ENCODE peak calls at places on chromosomes 13 and 19, in nine cellular contexts. One of them, this sample, is unnamed.

GRCh38 chr19:30171795-30172642 is 200.2 kb upstream of the ZNF536 start:
- DNase-seq in transverse colon: no peak
- DNase-seq in prostate gland: no peak
- DNase-seq in spleen: peak
- DNase-seq in esophagus muscularis mucosa: peak
- DNase-seq in breast epithelium: no peak
- DNase-seq in suprapubic skin: no peak
- DNase-seq in HepG2: no peak
- DNase-seq in GM12878: no peak
- DNase-seq in this sample: no peak

GRCh38 chr19:6026390-6026897 is 48.5 kb upstream of the RANBP3 start:
- DNase-seq in transverse colon: no peak
- DNase-seq in prostate gland: no peak
- DNase-seq in spleen: no peak
- DNase-seq in esophagus muscularis mucosa: no peak
- DNase-seq in breast epithelium: no peak
- DNase-seq in suprapubic skin: peak
- DNase-seq in HepG2: no peak
- DNase-seq in GM12878: no peak
- DNase-seq in this sample: no peak

GRCh38 chr19:1999856-2000515 is 15.5 kb downstream of the BTBD2 start:
- DNase-seq in transverse colon: no peak
- DNase-seq in prostate gland: no peak
- DNase-seq in spleen: no peak
- DNase-seq in esophagus muscularis mucosa: no peak
- DNase-seq in breast epithelium: no peak
- DNase-seq in suprapubic skin: no peak
- DNase-seq in HepG2: no peak
- DNase-seq in GM12878: no peak
- DNase-seq in this sample: no peak

GRCh38 chr19:48239120-48239519 is 16.6 kb downstream of the CARD8 start:
- DNase-seq in transverse colon: no peak
- DNase-seq in prostate gland: no peak
- DNase-seq in spleen: no peak
- DNase-seq in esophagus muscularis mucosa: no peak
- DNase-seq in breast epithelium: no peak
- DNase-seq in suprapubic skin: no peak
- DNase-seq in HepG2: no peak
- DNase-seq in GM12878: no peak
- DNase-seq in this sample: no peak

GRCh38 chr13:76759877-76760276 is 126.3 kb downstream of the KCTD12 start:
- DNase-seq in transverse colon: no peak
- DNase-seq in prostate gland: no peak
- DNase-seq in spleen: no peak
- DNase-seq in esophagus muscularis mucosa: no peak
- DNase-seq in breast epithelium: no peak
- DNase-seq in suprapubic skin: no peak
- DNase-seq in HepG2: no peak
- DNase-seq in GM12878: no peak
- DNase-seq in this sample: no peak

GRCh38 chr19:10975374-10976036 is 14.7 kb downstream of the SMARCA4 start:
- DNase-seq in transverse colon: no peak
- DNase-seq in prostate gland: no peak
- DNase-seq in spleen: no peak
- DNase-seq in esophagus muscularis mucosa: no peak
- DNase-seq in breast epithelium: no peak
- DNase-seq in suprapubic skin: no peak
- DNase-seq in HepG2: no peak
- DNase-seq in GM12878: no peak
- DNase-seq in this sample: peak

GRCh38 chr19:13160557-13160956 is 10.3 kb downstream of the IER2 start:
- DNase-seq in transverse colon: no peak
- DNase-seq in prostate gland: no peak
- DNase-seq in spleen: no peak
- DNase-seq in esophagus muscularis mucosa: no peak
- DNase-seq in breast epithelium: no peak
- DNase-seq in suprapubic skin: no peak
- DNase-seq in HepG2: no peak
- DNase-seq in GM12878: no peak
- DNase-seq in this sample: no peak

GRCh38 chr13:35469781-35470380 is 6.6 kb downstream of the MAB21L1 start:
- DNase-seq in transverse colon: no peak
- DNase-seq in prostate gland: no peak
- DNase-seq in spleen: no peak
- DNase-seq in esophagus muscularis mucosa: no peak
- DNase-seq in breast epithelium: no peak
- DNase-seq in suprapubic skin: no peak
- DNase-seq in HepG2: no peak
- DNase-seq in GM12878: no peak
- DNase-seq in this sample: no peak

GRCh38 chr13:81686877-81687276 is 1346.0 kb upstream of the SPRY2 start:
- DNase-seq in transverse colon: no peak
- DNase-seq in prostate gland: no peak
- DNase-seq in spleen: no peak
- DNase-seq in esophagus muscularis mucosa: no peak
- DNase-seq in breast epithelium: no peak
- DNase-seq in suprapubic skin: no peak
- DNase-seq in HepG2: no peak
- DNase-seq in GM12878: no peak
- DNase-seq in this sample: no peak

GRCh38 chr13:96984061-96984508 is 10.2 kb downstream of the OXGR1 start:
- DNase-seq in transverse colon: peak
- DNase-seq in prostate gland: peak
- DNase-seq in spleen: peak
- DNase-seq in esophagus muscularis mucosa: no peak
- DNase-seq in breast epithelium: peak
- DNase-seq in suprapubic skin: no peak
- DNase-seq in HepG2: no peak
- DNase-seq in GM12878: peak
- DNase-seq in this sample: peak

GRCh38 chr13:30052127-30052526 is 201.7 kb upstream of the UBL3 start:
- DNase-seq in transverse colon: no peak
- DNase-seq in prostate gland: no peak
- DNase-seq in spleen: no peak
- DNase-seq in esophagus muscularis mucosa: peak
- DNase-seq in breast epithelium: no peak
- DNase-seq in suprapubic skin: no peak
- DNase-seq in HepG2: no peak
- DNase-seq in GM12878: no peak
- DNase-seq in this sample: no peak

GRCh38 chr13:47268270-47268669 is 371.4 kb upstream of the HTR2A start:
- DNase-seq in transverse colon: no peak
- DNase-seq in prostate gland: no peak
- DNase-seq in spleen: no peak
- DNase-seq in esophagus muscularis mucosa: no peak
- DNase-seq in breast epithelium: no peak
- DNase-seq in suprapubic skin: no peak
- DNase-seq in HepG2: no peak
- DNase-seq in GM12878: no peak
- DNase-seq in this sample: no peak

GRCh38 chr19:4740092-4740491 is 16.4 kb upstream of the DPP9 start:
- DNase-seq in transverse colon: no peak
- DNase-seq in prostate gland: no peak
- DNase-seq in spleen: no peak
- DNase-seq in esophagus muscularis mucosa: no peak
- DNase-seq in breast epithelium: no peak
- DNase-seq in suprapubic skin: no peak
- DNase-seq in HepG2: no peak
- DNase-seq in GM12878: no peak
- DNase-seq in this sample: no peak

DNA sequence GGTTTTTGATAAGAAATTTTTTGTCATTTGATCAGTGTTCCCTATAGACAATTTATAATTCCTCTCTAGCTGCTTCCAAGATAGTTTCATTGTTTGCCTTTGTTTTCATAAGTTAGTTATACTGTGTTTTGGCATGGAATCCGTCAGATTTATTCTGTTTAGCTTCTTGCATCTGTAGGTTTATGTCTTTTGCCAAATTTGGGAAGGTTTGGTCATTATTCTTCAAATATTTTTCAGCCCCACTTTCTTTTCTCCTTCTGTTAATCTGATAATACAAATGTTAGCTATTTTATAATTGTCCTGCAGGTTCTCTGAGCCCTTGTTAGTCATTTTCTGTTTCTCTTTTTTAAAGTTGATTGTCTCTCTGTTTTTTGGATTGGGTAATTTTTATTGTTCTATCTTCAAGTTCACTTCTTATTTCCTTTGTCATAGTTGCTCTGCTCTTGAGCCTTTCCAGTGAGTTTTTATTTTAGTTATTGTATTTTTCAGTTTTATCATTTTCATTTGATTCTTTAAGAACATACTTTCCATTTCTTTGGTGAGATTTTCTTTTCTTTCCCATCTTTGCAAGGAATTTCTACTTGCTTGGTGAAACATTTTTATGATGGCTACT is 5.9 kb upstream of the FCGBP start:
- DNase-seq in transverse colon: no peak
- DNase-seq in prostate gland: no peak
- DNase-seq in spleen: no peak
- DNase-seq in esophagus muscularis mucosa: no peak
- DNase-seq in breast epithelium: no peak
- DNase-seq in suprapubic skin: no peak
- DNase-seq in HepG2: no peak
- DNase-seq in GM12878: no peak
- DNase-seq in this sample: no peak
- H3K4me3 ChIP-seq in transverse colon: no peak
- H3K4me3 ChIP-seq in prostate gland: no peak
- H3K4me3 ChIP-seq in spleen: no peak
- H3K4me3 ChIP-seq in esophagus muscularis mucosa: no peak
- H3K4me3 ChIP-seq in breast epithelium: no peak
- H3K4me3 ChIP-seq in suprapubic skin: no peak
- H3K4me3 ChIP-seq in HepG2: no peak
- H3K4me3 ChIP-seq in GM12878: no peak
- H3K4me3 ChIP-seq in this sample: no peak

DNA sequence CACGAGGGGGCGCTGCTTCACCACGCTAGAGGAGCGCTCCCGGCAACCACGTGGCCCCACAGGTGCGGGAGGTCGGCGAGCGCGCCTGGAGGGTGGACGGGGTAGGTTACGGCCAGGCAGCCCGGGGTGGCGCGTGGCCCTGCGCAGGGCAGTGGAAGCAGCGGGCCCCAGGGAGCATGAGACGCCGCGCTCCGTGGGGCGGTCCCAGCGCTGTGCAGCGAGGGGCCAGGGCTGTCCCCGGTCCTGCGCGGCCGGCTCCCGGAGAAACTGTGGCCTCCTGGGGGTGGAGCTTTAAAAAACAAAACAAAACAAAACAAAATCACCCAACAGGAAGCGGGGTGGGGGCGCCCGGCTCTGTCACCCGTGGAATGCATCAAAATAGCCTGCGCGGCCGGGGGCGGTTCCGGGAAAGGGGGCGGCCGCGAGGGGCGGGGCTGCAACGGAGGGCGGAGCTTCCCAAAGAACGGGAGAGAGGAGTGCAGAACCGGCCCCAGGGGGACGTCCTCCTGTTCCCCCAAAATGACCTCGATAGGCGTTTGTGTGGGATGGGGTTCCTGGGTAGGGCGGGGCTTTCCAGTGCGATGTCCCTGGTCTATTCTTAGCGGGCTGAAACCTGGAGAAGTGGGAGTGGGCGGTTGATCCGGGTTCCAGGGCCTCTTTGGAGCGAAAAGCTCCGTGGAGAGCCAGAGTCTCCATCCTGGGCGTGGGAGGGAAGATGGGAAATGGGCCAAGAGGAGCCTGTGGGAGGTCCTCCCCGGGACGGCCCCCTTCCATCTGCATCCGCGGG is 27.3 kb downstream of the NUMBL start:
- DNase-seq in transverse colon: peak
- DNase-seq in prostate gland: peak
- DNase-seq in spleen: peak
- DNase-seq in esophagus muscularis mucosa: peak
- DNase-seq in breast epithelium: peak
- DNase-seq in suprapubic skin: peak
- DNase-seq in HepG2: peak
- DNase-seq in GM12878: peak
- DNase-seq in this sample: peak
- TF ChIP-seq POLR2A in transverse colon: no peak
- TF ChIP-seq POLR2A in prostate gland: peak
- TF ChIP-seq POLR2A in spleen: no peak
- TF ChIP-seq POLR2A in esophagus muscularis mucosa: peak
- TF ChIP-seq POLR2A in breast epithelium: no peak
- TF ChIP-seq POLR2A in suprapubic skin: peak
- TF ChIP-seq POLR2A in HepG2: no peak
- TF ChIP-seq POLR2A in GM12878: peak
- TF ChIP-seq POLR2A in this sample: no peak

DNA sequence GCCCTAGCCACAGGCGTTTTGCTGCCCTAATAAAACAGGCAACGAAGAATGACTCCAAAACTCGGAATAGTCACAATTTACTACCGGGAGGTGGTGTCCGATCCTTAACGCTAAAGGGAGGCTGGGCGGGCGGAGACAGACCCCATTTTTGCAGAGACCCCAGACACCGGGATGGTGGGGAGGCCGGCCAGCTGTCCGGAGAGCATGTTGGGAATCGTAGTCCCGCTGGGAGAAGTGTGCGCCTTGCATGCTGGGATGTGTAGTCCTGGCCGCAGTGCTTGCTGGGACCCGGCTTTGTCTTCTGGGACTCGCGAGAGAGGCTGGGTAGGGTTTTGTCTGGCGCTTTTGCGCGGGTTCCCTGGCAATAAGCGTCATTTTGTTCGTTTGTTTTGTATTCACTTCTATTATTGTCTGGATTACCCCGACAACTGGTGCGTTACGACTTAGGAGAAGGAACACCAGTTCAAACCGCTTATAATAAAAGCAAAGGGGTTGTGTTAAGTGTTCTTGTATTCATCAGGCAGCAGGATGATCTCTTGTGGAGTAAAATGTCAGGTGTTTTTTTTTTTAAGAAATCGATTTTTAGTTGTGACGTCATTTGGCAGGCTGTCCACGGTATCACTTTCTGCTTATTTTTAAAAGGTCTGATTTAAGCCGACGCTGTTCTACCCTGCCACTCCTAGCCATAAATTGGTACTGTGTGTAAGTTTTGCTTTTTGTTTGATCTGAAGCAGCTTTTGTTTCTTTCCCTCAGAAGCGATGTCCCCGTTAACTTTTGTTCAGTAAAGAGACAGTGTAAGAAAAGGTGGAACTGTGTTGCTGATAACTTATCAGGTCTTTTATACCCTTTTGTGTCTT is 676 bp upstream of the HSPH1 start:
- DNase-seq in transverse colon: peak
- DNase-seq in prostate gland: peak
- DNase-seq in spleen: peak
- DNase-seq in esophagus muscularis mucosa: peak
- DNase-seq in breast epithelium: peak
- DNase-seq in suprapubic skin: peak
- DNase-seq in HepG2: peak
- DNase-seq in GM12878: peak
- DNase-seq in this sample: peak
- TF ChIP-seq POLR2AphosphoS5 in transverse colon: no peak
- TF ChIP-seq POLR2AphosphoS5 in prostate gland: peak
- TF ChIP-seq POLR2AphosphoS5 in spleen: no peak
- TF ChIP-seq POLR2AphosphoS5 in esophagus muscularis mucosa: peak
- TF ChIP-seq POLR2AphosphoS5 in breast epithelium: peak
- TF ChIP-seq POLR2AphosphoS5 in suprapubic skin: no peak
- TF ChIP-seq POLR2AphosphoS5 in HepG2: peak
- TF ChIP-seq POLR2AphosphoS5 in GM12878: no peak
- TF ChIP-seq POLR2AphosphoS5 in this sample: peak

DNA sequence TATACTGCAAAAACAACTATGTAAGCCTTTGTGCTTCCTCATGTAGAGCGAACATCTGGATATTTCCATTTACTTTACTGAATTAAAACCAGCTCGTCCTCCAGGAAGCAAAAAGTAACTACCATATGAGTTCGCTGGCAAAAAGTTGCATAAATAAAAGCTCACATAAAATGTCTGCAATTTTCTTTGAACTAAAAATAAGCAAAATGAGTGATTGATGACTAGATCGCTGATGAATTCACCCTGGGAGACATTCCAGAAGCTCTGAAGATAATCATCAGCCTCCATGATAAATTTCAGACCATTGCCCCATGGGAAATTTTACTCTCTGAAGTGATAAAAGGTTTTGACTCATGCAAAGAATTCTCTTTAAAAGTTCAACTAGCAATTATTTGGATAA is 67.4 kb upstream of the SACS start:
- DNase-seq in transverse colon: no peak
- DNase-seq in prostate gland: no peak
- DNase-seq in spleen: no peak
- DNase-seq in esophagus muscularis mucosa: peak
- DNase-seq in breast epithelium: no peak
- DNase-seq in suprapubic skin: no peak
- DNase-seq in HepG2: no peak
- DNase-seq in GM12878: no peak
- DNase-seq in this sample: no peak
- H3K4me3 ChIP-seq in transverse colon: no peak
- H3K4me3 ChIP-seq in prostate gland: no peak
- H3K4me3 ChIP-seq in spleen: no peak
- H3K4me3 ChIP-seq in esophagus muscularis mucosa: no peak
- H3K4me3 ChIP-seq in breast epithelium: no peak
- H3K4me3 ChIP-seq in suprapubic skin: no peak
- H3K4me3 ChIP-seq in HepG2: no peak
- H3K4me3 ChIP-seq in GM12878: no peak
- H3K4me3 ChIP-seq in this sample: no peak

This sample was measured in stomach.